ENCODE peak calls at places on chromosomes 2 and 18, in ten cellular contexts. Z, H, I, Q, N, M, F, K, T and R are unnamed samples.
A peak's percentile ranks its signal among the peaks of the same experiment; 100 is the strongest.

GRCh38 chr18:57231846-57232245 is 85.0 kb downstream of the BOD1L2 start:
- DNase-seq in Z (no peak), H (no peak), I (no peak), Q (no peak), N (no peak), M (no peak), F (peak; percentile 90), K (no peak), T (no peak), R (no peak)

GRCh38 chr18:48783616-48784520 is 166.9 kb downstream of the SMAD7 start:
- DNase-seq in Z (no peak), H (no peak), I (no peak), Q (no peak), N (no peak), M (no peak), F (no peak), K (no peak), T (no peak), R (no peak)

GRCh38 chr18:46748466-46748865 is 8.4 kb downstream of the ST8SIA5 start:
- DNase-seq in Z (no peak), H (no peak), I (no peak), Q (no peak), N (no peak), M (no peak), F (no peak), K (no peak), T (no peak), R (no peak)

GRCh38 chr2:10231551-10232085 is 71.1 kb upstream of the HPCAL1 start:
- DNase-seq in Z (no peak), H (no peak), I (no peak), Q (no peak), N (no peak), M (no peak), F (no peak), K (no peak), T (peak; percentile 55), R (no peak)

GRCh38 chr2:119431155-119431975 is at the start of gene TMEM37:
- DNase-seq in Z (peak; percentile 50), H (peak; percentile 62), I (no peak), Q (peak; percentile 85), N (no peak), M (no peak), F (peak; percentile 40), K (peak; percentile 65), T (peak; percentile 83), R (peak; percentile 91)

GRCh38 chr2:239227661-239228371 is 173.0 kb downstream of the HDAC4 start:
- DNase-seq in Z (no peak), H (peak; percentile 4), I (no peak), Q (no peak), N (no peak), M (no peak), F (no peak), K (no peak), T (peak; percentile 68), R (peak; percentile 63)

GRCh38 chr2:217852812-217853211 is 150.0 kb downstream of the TNS1 start:
- DNase-seq in Z (no peak), H (no peak), I (no peak), Q (no peak), N (no peak), M (no peak), F (no peak), K (no peak), T (no peak), R (no peak)

GRCh38 chr2:135905679-135906078 is 29.4 kb upstream of the MCM6 start:
- DNase-seq in Z (no peak), H (no peak), I (no peak), Q (no peak), N (no peak), M (no peak), F (no peak), K (no peak), T (no peak), R (no peak)

GRCh38 chr18:26777316-26778053 is 88.0 kb downstream of the AQP4 start:
- DNase-seq in Z (no peak), H (no peak), I (no peak), Q (no peak), N (no peak), M (no peak), F (no peak), K (no peak), T (no peak), R (no peak)

GRCh38 chr2:101038455-101039255 is 36.6 kb downstream of the RPL31 start:
- DNase-seq in Z (no peak), H (peak; percentile 3), I (no peak), Q (peak; percentile 25), N (no peak), M (peak; percentile 23), F (no peak), K (no peak), T (no peak), R (peak; percentile 24)

GRCh38 chr2:12718662-12719399 is 2.1 kb downstream of the TRIB2 start:
- DNase-seq in Z (no peak), H (no peak), I (peak; percentile 15), Q (no peak), N (no peak), M (no peak), F (peak; percentile 7), K (no peak), T (no peak), R (peak; percentile 31)

GRCh38 chr2:386406-387103 is 98.7 kb upstream of the ALKAL2 start:
- DNase-seq in Z (no peak), H (no peak), I (no peak), Q (no peak), N (no peak), M (no peak), F (no peak), K (no peak), T (no peak), R (no peak)

GRCh38 chr18:79511671-79512301 is 116.1 kb downstream of the NFATC1 start:
- DNase-seq in Z (no peak), H (no peak), I (no peak), Q (no peak), N (no peak), M (peak; percentile 10), F (no peak), K (no peak), T (peak; percentile 63), R (no peak)

GRCh38 chr2:65937379-65938160 is 497.4 kb upstream of the MEIS1 start:
- DNase-seq in Z (no peak), H (no peak), I (no peak), Q (no peak), N (no peak), M (no peak), F (no peak), K (no peak), T (no peak), R (no peak)

GRCh38 chr2:20415511-20415918 is 31.4 kb upstream of the RHOB start:
- DNase-seq in Z (no peak), H (no peak), I (no peak), Q (no peak), N (no peak), M (no peak), F (no peak), K (no peak), T (peak; percentile 49), R (no peak)

GRCh38 chr2:131042161-131042775 is 51.0 kb downstream of the FAM168B start:
- DNase-seq in Z (no peak), H (no peak), I (no peak), Q (no peak), N (no peak), M (no peak), F (no peak), K (no peak), T (no peak), R (peak; percentile 75)

GRCh38 chr2:9756692-9757250 is 86.5 kb upstream of the TAF1B start:
- DNase-seq in Z (no peak), H (no peak), I (no peak), Q (no peak), N (no peak), M (no peak), F (no peak), K (no peak), T (no peak), R (no peak)

GRCh38 chr2:98085649-98086048 is 1.3 kb upstream of the VWA3B start:
- DNase-seq in Z (no peak), H (no peak), I (no peak), Q (no peak), N (no peak), M (no peak), F (no peak), K (no peak), T (no peak), R (no peak)

GRCh38 chr2:42328148-42328833 is 32.7 kb downstream of the COX7A2L start:
- DNase-seq in Z (no peak), H (no peak), I (no peak), Q (peak; percentile 32), N (no peak), M (no peak), F (peak; percentile 15), K (peak; percentile 14), T (no peak), R (peak; percentile 38)

GRCh38 chr18:48541026-48541746 is 2.4 kb downstream of the CTIF start:
- DNase-seq in Z (no peak), H (peak; percentile 9), I (no peak), Q (peak; percentile 67), N (no peak), M (no peak), F (peak; percentile 67), K (peak; percentile 31), T (peak; percentile 89), R (peak; percentile 86)

GRCh38 chr18:22098563-22098989 is 70.8 kb upstream of the GATA6 start:
- DNase-seq in Z (no peak), H (no peak), I (no peak), Q (no peak), N (no peak), M (no peak), F (no peak), K (no peak), T (no peak), R (no peak)